ENCODE peak calls at places on chromosomes 3 and 15, in eight cellular contexts. Q is heart right ventricle, M is BJ, Z is AG09319, C is GM13977, F is HCT116, Y is AG09309, X is stomach. J is an unnamed sample.
A peak's percentile ranks its signal among the peaks of the same experiment; 100 is the strongest.

GRCh38 chr15:69647160-69647513 is 194.5 kb downstream of the RPLP1 start:
- DNase-seq in M (no peak), Y (no peak), X (no peak), F (no peak), C (no peak), Q (no peak), Z (no peak), J (no peak)

GRCh38 chr3:185308126-185308754 is 54.4 kb upstream of the EHHADH start:
- DNase-seq in Y (peak; percentile 28), X (peak; percentile 68), C (peak; percentile 48), Q (peak; percentile 20), F (peak; percentile 51), M (no peak), Z (peak; percentile 12), J (no peak)

GRCh38 chr3:127848131-127849129 is 26.1 kb upstream of the MGLL start:
- DNase-seq in M (no peak), C (no peak), X (no peak), F (no peak), Y (no peak), Q (no peak), Z (no peak), J (no peak)

GRCh38 chr3:143265501-143266070 is 146.0 kb downstream of the CHST2 start:
- DNase-seq in Y (no peak), X (no peak), C (no peak), Q (no peak), M (no peak), Z (no peak), F (no peak), J (no peak)

GRCh38 chr3:11306815-11307589 is 34.8 kb downstream of the ATG7 start:
- DNase-seq in M (no peak), C (peak; percentile 15), F (no peak), Q (no peak), X (no peak), Y (no peak), Z (no peak), J (no peak)

GRCh38 chr15:94047566-94047965 is 183.8 kb upstream of the MCTP2 start:
- DNase-seq in C (no peak), Z (no peak), Q (no peak), M (no peak), Y (no peak), F (no peak), X (no peak), J (no peak)

GRCh38 chr3:73839032-73839431 is 214.3 kb upstream of the PDZRN3 start:
- DNase-seq in F (no peak), Z (no peak), Q (no peak), C (no peak), M (no peak), X (no peak), Y (no peak), J (no peak)

GRCh38 chr3:71684046-71684730 is 41.0 kb downstream of the EIF4E3 start:
- DNase-seq in C (no peak), F (no peak), Y (no peak), X (no peak), Q (no peak), M (no peak), Z (no peak), J (no peak)

GRCh38 chr3:124629492-124629891 is 100.8 kb upstream of the UMPS start:
- DNase-seq in F (no peak), C (no peak), Y (no peak), Q (no peak), Z (no peak), M (no peak), X (no peak), J (no peak)

GRCh38 chr3:110314512-110315114 is 757.0 kb upstream of the NECTIN3 start:
- DNase-seq in C (peak; percentile 33), Q (peak; percentile 35), Y (no peak), F (peak; percentile 72), X (peak; percentile 59), Z (no peak), M (no peak), J (no peak)

GRCh38 chr3:171508676-171509075 is 48.5 kb upstream of the TNIK start:
- DNase-seq in Z (no peak), X (no peak), Y (no peak), Q (no peak), C (no peak), F (no peak), M (no peak), J (no peak)

GRCh38 chr15:66780172-66780972 is 78.3 kb downstream of the SMAD6 start:
- DNase-seq in M (no peak), F (no peak), Y (no peak), C (no peak), X (no peak), Z (no peak), Q (no peak), J (peak; percentile 69)

DNA sequence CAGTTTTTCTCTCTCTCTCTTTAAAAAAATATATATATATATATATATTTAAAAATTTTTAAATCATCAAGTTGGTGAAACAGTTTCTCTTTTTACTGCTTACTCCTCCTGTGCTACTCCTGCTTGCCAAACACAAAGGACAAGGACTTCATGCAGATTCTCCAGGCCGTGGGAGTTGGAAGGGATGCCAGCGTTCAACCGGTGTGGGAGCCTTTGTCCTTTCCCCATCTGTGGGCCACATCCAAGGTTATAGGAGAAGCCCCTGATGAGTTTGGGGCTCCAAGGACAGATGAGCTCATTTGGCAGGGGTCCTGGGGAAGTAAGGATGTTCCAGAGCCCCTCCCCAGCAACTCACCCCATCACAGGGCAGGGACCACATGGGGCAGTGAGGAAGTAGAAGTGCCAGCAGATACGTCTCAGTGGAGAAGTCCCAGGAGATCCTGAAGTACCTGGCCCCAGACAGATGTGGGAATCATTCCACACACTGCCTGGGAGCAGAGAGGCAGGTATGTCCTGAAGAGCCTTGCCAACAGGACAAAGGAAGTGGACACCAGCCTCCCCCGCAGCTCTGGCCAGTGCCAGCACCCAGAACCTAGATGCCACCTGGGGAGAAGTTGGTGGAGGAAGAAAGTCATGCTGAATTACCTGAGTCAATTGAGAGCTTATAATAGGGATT is 36.6 kb downstream of the CCK start:
- DNase-seq in Q (no peak), C (no peak), X (no peak), Y (no peak), M (no peak), F (no peak), Z (no peak), J (no peak)
- TF ChIP-seq CTCF in Q (no peak), C (no peak), X (no peak), Y (no peak), M (no peak), F (no peak), Z (no peak), J (no peak)

DNA sequence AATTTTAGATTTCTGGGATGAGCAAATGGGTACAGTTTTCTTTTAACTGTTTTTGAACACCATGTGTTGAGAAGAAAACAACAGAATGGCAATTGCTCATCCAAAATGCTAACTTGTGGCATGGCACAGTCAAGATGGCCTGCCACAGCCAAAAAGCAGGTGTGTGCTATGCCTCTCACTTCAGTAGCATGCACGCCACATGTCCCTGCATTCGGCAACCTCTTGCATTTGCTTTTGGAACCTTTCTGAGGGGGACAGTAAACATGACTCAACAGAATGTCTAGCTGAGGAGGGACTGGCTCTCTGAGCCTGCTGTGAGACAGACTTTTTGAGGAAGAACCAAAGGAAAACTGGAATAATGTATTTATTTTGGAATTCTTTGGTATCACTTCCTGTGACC is 138.5 kb downstream of the TIGIT start:
- DNase-seq in Q (no peak), F (no peak), Y (no peak), C (no peak), Z (no peak), X (no peak), M (no peak), J (no peak)
- TF ChIP-seq CTCF in Q (no peak), F (no peak), Y (no peak), C (no peak), Z (no peak), X (no peak), M (no peak), J (no peak)

DNA sequence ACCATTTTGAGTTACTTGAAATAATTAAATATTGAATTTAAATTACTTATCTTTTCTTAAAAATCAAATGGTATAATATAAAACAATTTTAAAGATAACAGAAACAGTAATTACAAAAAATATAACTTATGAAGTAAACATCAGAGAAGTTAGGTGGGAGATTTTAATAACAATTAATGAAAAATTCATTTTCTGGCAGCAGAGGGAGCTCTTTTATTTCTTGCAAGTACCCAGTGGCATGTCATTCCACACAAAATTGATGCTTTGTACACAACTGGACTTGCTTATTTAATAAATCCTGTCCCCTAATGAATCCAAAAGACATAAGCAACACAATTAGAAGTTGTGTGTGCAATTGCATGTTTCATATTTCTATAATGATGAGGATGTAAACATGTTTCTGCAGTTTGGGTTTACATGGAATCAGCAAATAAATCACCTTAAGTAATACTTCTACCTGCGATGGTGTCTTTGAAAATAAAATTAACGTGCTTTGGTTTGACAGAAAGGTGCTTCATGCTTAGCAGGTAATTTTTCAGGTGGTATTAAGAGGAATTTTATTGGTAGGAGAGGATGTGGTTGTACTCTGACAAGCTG is 861.3 kb downstream of the ZPLD1 start:
- DNase-seq in Y (peak; percentile 0), Z (no peak), C (peak; percentile 2), X (no peak), F (peak; percentile 19), Q (no peak), M (no peak), J (no peak)
- TF ChIP-seq CTCF in Y (peak; percentile 6), Z (no peak), C (peak; percentile 32), X (no peak), F (peak; percentile 19), Q (no peak), M (no peak), J (peak; percentile 81)

DNA sequence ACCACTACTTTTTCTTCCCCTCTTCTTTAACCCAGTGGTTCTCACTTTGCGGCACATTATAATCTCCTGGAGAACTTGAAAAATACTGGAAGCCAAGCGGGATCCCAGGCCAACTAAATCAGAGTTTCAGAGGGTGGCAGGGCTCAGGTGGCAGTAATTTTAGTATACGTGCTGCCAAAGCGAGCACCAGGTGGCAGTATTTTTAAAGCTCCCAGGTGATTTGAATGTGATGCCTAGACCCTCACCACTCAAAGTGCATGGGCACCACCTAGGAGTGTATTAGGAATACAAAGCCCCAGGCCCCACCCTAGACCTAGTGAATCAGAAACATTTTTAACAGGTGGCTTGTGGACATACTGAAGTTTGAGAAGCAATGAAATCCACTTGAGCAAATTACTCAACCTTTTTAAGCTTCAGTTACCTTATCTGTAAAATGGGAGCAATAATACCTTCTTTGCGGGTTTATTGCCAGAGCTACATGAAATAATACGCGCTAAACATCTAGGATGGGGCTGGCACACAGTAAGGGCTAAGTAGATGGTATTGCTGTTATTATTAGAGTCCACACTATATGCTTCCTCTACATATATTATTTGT is 8.3 kb downstream of the B3GALNT1 start:
- DNase-seq in X (peak; percentile 34), Q (no peak), C (no peak), F (no peak), Y (no peak), M (no peak), Z (no peak), J (no peak)
- TF ChIP-seq CTCF in X (no peak), Q (no peak), C (peak; percentile 44), F (peak; percentile 66), Y (peak; percentile 17), M (peak; percentile 32), Z (peak; percentile 19), J (peak; percentile 69)

GRCh38 chr3:65795166-65795565 is 243.6 kb downstream of the MAGI1 start:
- DNase-seq in X (no peak), Y (no peak), C (no peak), F (no peak), Z (no peak), Q (no peak), M (no peak), J (no peak)
- TF ChIP-seq CTCF in X (no peak), Y (no peak), C (no peak), F (no peak), Z (no peak), Q (no peak), M (no peak), J (no peak)